ENCODE peak calls at places on chromosome 19, in nine cellular contexts. One of them, this sample, is unnamed. For H3K4me1, the result is how much of the 10 kb centered on the place peaks cover.

GRCh38 chr19:14418743-14419037 is 451 bp downstream of the DDX39A start:
- DNase-seq in sigmoid colon: no peak
- DNase-seq in tibial nerve: no peak
- DNase-seq in heart right ventricle: no peak
- DNase-seq in upper lobe of right lung: no peak
- DNase-seq in K562: no peak
- DNase-seq in mammary epithelial cell: no peak
- DNase-seq in uterus: no peak
- DNase-seq in breast epithelium: no peak
- DNase-seq in this sample: no peak

GRCh38 chr19:52270266-52270885 is 989 bp downstream of the ZNF766 start:
- DNase-seq in sigmoid colon: no peak
- DNase-seq in tibial nerve: no peak
- DNase-seq in heart right ventricle: no peak
- DNase-seq in upper lobe of right lung: no peak
- DNase-seq in K562: peak
- DNase-seq in mammary epithelial cell: peak
- DNase-seq in uterus: no peak
- DNase-seq in breast epithelium: no peak
- DNase-seq in this sample: no peak

GRCh38 chr19:56838930-56839664 is 1.4 kb downstream of the PEG3 start:
- DNase-seq in sigmoid colon: peak
- DNase-seq in tibial nerve: peak
- DNase-seq in heart right ventricle: peak
- DNase-seq in upper lobe of right lung: peak
- DNase-seq in K562: no peak
- DNase-seq in mammary epithelial cell: peak
- DNase-seq in uterus: peak
- DNase-seq in breast epithelium: peak
- DNase-seq in this sample: peak

GRCh38 chr19:44517146-44517545 is 12.3 kb downstream of the CEACAM20 start:
- DNase-seq in sigmoid colon: no peak
- DNase-seq in tibial nerve: no peak
- DNase-seq in heart right ventricle: no peak
- DNase-seq in upper lobe of right lung: no peak
- DNase-seq in K562: no peak
- DNase-seq in mammary epithelial cell: no peak
- DNase-seq in uterus: no peak
- DNase-seq in breast epithelium: no peak
- DNase-seq in this sample: no peak

GRCh38 chr19:51131780-51132680 is 7.3 kb downstream of the SIGLEC9 start:
- DNase-seq in sigmoid colon: peak
- DNase-seq in tibial nerve: no peak
- DNase-seq in heart right ventricle: peak
- DNase-seq in upper lobe of right lung: peak
- DNase-seq in K562: peak
- DNase-seq in mammary epithelial cell: no peak
- DNase-seq in uterus: no peak
- DNase-seq in breast epithelium: no peak
- DNase-seq in this sample: no peak

GRCh38 chr19:40530091-40530901 is 46.4 kb upstream of the SHKBP1 start:
- DNase-seq in sigmoid colon: no peak
- DNase-seq in tibial nerve: no peak
- DNase-seq in heart right ventricle: no peak
- DNase-seq in upper lobe of right lung: no peak
- DNase-seq in K562: peak
- DNase-seq in mammary epithelial cell: no peak
- DNase-seq in uterus: no peak
- DNase-seq in breast epithelium: no peak
- DNase-seq in this sample: peak

GRCh38 chr19:53103141-53103902 is at the start of gene ZNF160:
- DNase-seq in sigmoid colon: peak
- DNase-seq in tibial nerve: peak
- DNase-seq in heart right ventricle: peak
- DNase-seq in upper lobe of right lung: peak
- DNase-seq in K562: peak
- DNase-seq in mammary epithelial cell: peak
- DNase-seq in uterus: peak
- DNase-seq in breast epithelium: peak
- DNase-seq in this sample: peak

GRCh38 chr19:53195265-53195879 is 2.2 kb upstream of the ZNF665 start:
- DNase-seq in sigmoid colon: peak
- DNase-seq in tibial nerve: peak
- DNase-seq in heart right ventricle: peak
- DNase-seq in upper lobe of right lung: no peak
- DNase-seq in K562: peak
- DNase-seq in mammary epithelial cell: peak
- DNase-seq in uterus: peak
- DNase-seq in breast epithelium: peak
- DNase-seq in this sample: no peak

GRCh38 chr19:18396471-18397241 is 766 bp downstream of the LRRC25 start:
- DNase-seq in sigmoid colon: no peak
- DNase-seq in tibial nerve: no peak
- DNase-seq in heart right ventricle: no peak
- DNase-seq in upper lobe of right lung: no peak
- DNase-seq in K562: no peak
- DNase-seq in mammary epithelial cell: no peak
- DNase-seq in uterus: no peak
- DNase-seq in breast epithelium: no peak
- DNase-seq in this sample: no peak

GRCh38 chr19:11381535-11382369 is 2.4 kb downstream of the EPOR start:
- DNase-seq in sigmoid colon: peak
- DNase-seq in tibial nerve: no peak
- DNase-seq in heart right ventricle: peak
- DNase-seq in upper lobe of right lung: peak
- DNase-seq in K562: no peak
- DNase-seq in mammary epithelial cell: peak
- DNase-seq in uterus: peak
- DNase-seq in breast epithelium: no peak
- DNase-seq in this sample: peak

GRCh38 chr19:13796301-13797057 is 1.2 kb downstream of the ZSWIM4 start:
- DNase-seq in sigmoid colon: peak
- DNase-seq in tibial nerve: peak
- DNase-seq in heart right ventricle: peak
- DNase-seq in upper lobe of right lung: peak
- DNase-seq in K562: peak
- DNase-seq in mammary epithelial cell: peak
- DNase-seq in uterus: peak
- DNase-seq in breast epithelium: peak
- DNase-seq in this sample: peak

GRCh38 chr19:15337202-15337601 is 4.9 kb upstream of the BRD4 start:
- DNase-seq in sigmoid colon: no peak
- DNase-seq in tibial nerve: no peak
- DNase-seq in heart right ventricle: no peak
- DNase-seq in upper lobe of right lung: no peak
- DNase-seq in K562: no peak
- DNase-seq in mammary epithelial cell: no peak
- DNase-seq in uterus: no peak
- DNase-seq in breast epithelium: no peak
- DNase-seq in this sample: peak

GRCh38 chr19:4977299-4978174 is 8.6 kb downstream of the KDM4B start:
- DNase-seq in sigmoid colon: peak
- DNase-seq in tibial nerve: no peak
- DNase-seq in heart right ventricle: no peak
- DNase-seq in upper lobe of right lung: no peak
- DNase-seq in K562: no peak
- DNase-seq in mammary epithelial cell: peak
- DNase-seq in uterus: peak
- DNase-seq in breast epithelium: no peak
- DNase-seq in this sample: no peak

GRCh38 chr19:3448616-3449334 is 31.6 kb downstream of the SMIM24 start:
- DNase-seq in sigmoid colon: no peak
- DNase-seq in tibial nerve: no peak
- DNase-seq in heart right ventricle: no peak
- DNase-seq in upper lobe of right lung: no peak
- DNase-seq in K562: no peak
- DNase-seq in mammary epithelial cell: no peak
- DNase-seq in uterus: peak
- DNase-seq in breast epithelium: no peak
- DNase-seq in this sample: no peak

GRCh38 chr19:17942181-17942580 is 9.4 kb downstream of the CCDC124 start:
- DNase-seq in sigmoid colon: no peak
- DNase-seq in tibial nerve: no peak
- DNase-seq in heart right ventricle: no peak
- DNase-seq in upper lobe of right lung: no peak
- DNase-seq in K562: no peak
- DNase-seq in mammary epithelial cell: no peak
- DNase-seq in uterus: no peak
- DNase-seq in breast epithelium: no peak
- DNase-seq in this sample: peak

GRCh38 chr19:5172859-5173577 is 167.6 kb downstream of the PTPRS start:
- DNase-seq in sigmoid colon: no peak
- DNase-seq in tibial nerve: no peak
- DNase-seq in heart right ventricle: no peak
- DNase-seq in upper lobe of right lung: no peak
- DNase-seq in K562: no peak
- DNase-seq in mammary epithelial cell: peak
- DNase-seq in uterus: no peak
- DNase-seq in breast epithelium: no peak
- DNase-seq in this sample: peak

GRCh38 chr19:3959766-3960131 is 11.2 kb downstream of the DAPK3 start:
- DNase-seq in sigmoid colon: peak
- DNase-seq in tibial nerve: no peak
- DNase-seq in heart right ventricle: no peak
- DNase-seq in upper lobe of right lung: no peak
- DNase-seq in K562: no peak
- DNase-seq in mammary epithelial cell: no peak
- DNase-seq in uterus: no peak
- DNase-seq in breast epithelium: peak
- DNase-seq in this sample: no peak

GRCh38 chr19:7900931-7901330 is 2.7 kb upstream of the MAP2K7 start:
- DNase-seq in sigmoid colon: no peak
- DNase-seq in tibial nerve: no peak
- DNase-seq in heart right ventricle: no peak
- DNase-seq in upper lobe of right lung: no peak
- DNase-seq in K562: no peak
- DNase-seq in mammary epithelial cell: no peak
- DNase-seq in uterus: no peak
- DNase-seq in breast epithelium: no peak
- DNase-seq in this sample: no peak

GRCh38 chr19:3671680-3672574 is 28.3 kb downstream of the PIP5K1C start:
- DNase-seq in sigmoid colon: no peak
- DNase-seq in tibial nerve: no peak
- DNase-seq in heart right ventricle: no peak
- DNase-seq in upper lobe of right lung: no peak
- DNase-seq in K562: peak
- DNase-seq in mammary epithelial cell: no peak
- DNase-seq in uterus: peak
- DNase-seq in breast epithelium: no peak
- DNase-seq in this sample: no peak

GRCh38 chr19:19113040-19113541 is 25.2 kb downstream of the TMEM161A start:
- DNase-seq in sigmoid colon: no peak
- DNase-seq in tibial nerve: no peak
- DNase-seq in heart right ventricle: no peak
- DNase-seq in upper lobe of right lung: no peak
- DNase-seq in K562: peak
- DNase-seq in mammary epithelial cell: no peak
- DNase-seq in uterus: no peak
- DNase-seq in breast epithelium: no peak
- DNase-seq in this sample: no peak

GRCh38 chr19:56538254-56538760 is 441 bp upstream of the ZFP28 start:
- DNase-seq in sigmoid colon: peak
- DNase-seq in tibial nerve: peak
- DNase-seq in heart right ventricle: peak
- DNase-seq in upper lobe of right lung: peak
- DNase-seq in K562: no peak
- DNase-seq in mammary epithelial cell: peak
- DNase-seq in uterus: peak
- DNase-seq in breast epithelium: peak
- DNase-seq in this sample: peak

GRCh38 chr19:32012206-32012605 is 333.2 kb upstream of the ZNF507 start:
- DNase-seq in sigmoid colon: no peak
- DNase-seq in tibial nerve: no peak
- DNase-seq in heart right ventricle: no peak
- DNase-seq in upper lobe of right lung: no peak
- DNase-seq in K562: no peak
- DNase-seq in mammary epithelial cell: no peak
- DNase-seq in uterus: no peak
- DNase-seq in breast epithelium: no peak
- DNase-seq in this sample: no peak

GRCh38 chr19:45782820-45783785 is 813 bp upstream of the DMPK start:
- DNase-seq in sigmoid colon: peak
- DNase-seq in tibial nerve: no peak
- DNase-seq in heart right ventricle: peak
- DNase-seq in upper lobe of right lung: no peak
- DNase-seq in K562: no peak
- DNase-seq in mammary epithelial cell: peak
- DNase-seq in uterus: peak
- DNase-seq in breast epithelium: peak
- DNase-seq in this sample: peak
- TF ChIP-seq CTCF in sigmoid colon: no peak
- TF ChIP-seq CTCF in tibial nerve: no peak
- TF ChIP-seq CTCF in heart right ventricle: peak
- TF ChIP-seq CTCF in upper lobe of right lung: no peak
- TF ChIP-seq CTCF in K562: no peak
- TF ChIP-seq CTCF in mammary epithelial cell: no peak
- TF ChIP-seq CTCF in uterus: no peak
- TF ChIP-seq CTCF in breast epithelium: no peak
- TF ChIP-seq CTCF in this sample: no peak

GRCh38 chr19:55308281-55308680 is 16.9 kb downstream of the TMEM150B start:
- DNase-seq in sigmoid colon: no peak
- DNase-seq in tibial nerve: no peak
- DNase-seq in heart right ventricle: no peak
- DNase-seq in upper lobe of right lung: no peak
- DNase-seq in K562: no peak
- DNase-seq in mammary epithelial cell: no peak
- DNase-seq in uterus: no peak
- DNase-seq in breast epithelium: no peak
- DNase-seq in this sample: no peak
- H3K4me3 ChIP-seq in sigmoid colon: no peak
- H3K4me3 ChIP-seq in tibial nerve: no peak
- H3K4me3 ChIP-seq in heart right ventricle: no peak
- H3K4me3 ChIP-seq in upper lobe of right lung: no peak
- H3K4me3 ChIP-seq in K562: no peak
- H3K4me3 ChIP-seq in mammary epithelial cell: no peak
- H3K4me3 ChIP-seq in uterus: no peak
- H3K4me3 ChIP-seq in breast epithelium: no peak
- H3K4me3 ChIP-seq in this sample: no peak

DNA sequence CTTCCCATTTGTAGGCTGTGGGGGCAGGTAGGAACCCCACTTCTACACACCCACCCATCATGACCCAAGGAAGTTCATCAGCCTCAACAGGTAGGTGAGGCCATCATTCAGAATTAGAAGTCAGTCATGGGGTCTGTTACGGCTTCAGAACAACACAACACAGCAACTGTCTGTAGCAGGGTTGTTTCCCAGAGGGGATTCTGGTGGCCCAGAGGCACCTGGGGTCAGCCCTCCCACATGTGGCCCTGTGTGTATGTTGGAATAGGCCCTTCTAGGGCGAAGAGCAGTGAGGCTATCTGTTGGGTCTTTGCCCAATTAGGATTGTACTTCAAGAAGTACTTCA is 3.4 kb downstream of the IGFLR1 start:
- DNase-seq in sigmoid colon: no peak
- DNase-seq in tibial nerve: no peak
- DNase-seq in heart right ventricle: no peak
- DNase-seq in upper lobe of right lung: no peak
- DNase-seq in K562: no peak
- DNase-seq in mammary epithelial cell: no peak
- DNase-seq in uterus: no peak
- DNase-seq in breast epithelium: no peak
- DNase-seq in this sample: no peak
- H3K4me1 ChIP-seq in sigmoid colon: under half
- H3K4me1 ChIP-seq in tibial nerve: under half
- H3K4me1 ChIP-seq in heart right ventricle: under half
- H3K4me1 ChIP-seq in upper lobe of right lung: under half
- H3K4me1 ChIP-seq in K562: under half
- H3K4me1 ChIP-seq in mammary epithelial cell: under half
- H3K4me1 ChIP-seq in uterus: under half
- H3K4me1 ChIP-seq in breast epithelium: under half
- H3K4me1 ChIP-seq in this sample: under half

GRCh38 chr19:49210108-49210900 is 52.7 kb downstream of the TRPM4 start:
- DNase-seq in sigmoid colon: peak
- DNase-seq in tibial nerve: peak
- DNase-seq in heart right ventricle: no peak
- DNase-seq in upper lobe of right lung: peak
- DNase-seq in K562: peak
- DNase-seq in mammary epithelial cell: no peak
- DNase-seq in uterus: peak
- DNase-seq in breast epithelium: no peak
- DNase-seq in this sample: peak
- TF ChIP-seq CTCF in sigmoid colon: no peak
- TF ChIP-seq CTCF in tibial nerve: no peak
- TF ChIP-seq CTCF in heart right ventricle: no peak
- TF ChIP-seq CTCF in upper lobe of right lung: no peak
- TF ChIP-seq CTCF in K562: peak
- TF ChIP-seq CTCF in mammary epithelial cell: no peak
- TF ChIP-seq CTCF in uterus: no peak
- TF ChIP-seq CTCF in breast epithelium: no peak
- TF ChIP-seq CTCF in this sample: no peak

This sample was measured in kidney.